ENCODE peak calls at places on chromosome 5, in nine cellular contexts. One of them, this sample, is unnamed.

GRCh38 chr5:79120221-79120620 is 8.6 kb downstream of the BHMT start:
- DNase-seq in GM12865: no peak
- DNase-seq in tibial nerve: no peak
- DNase-seq in HepG2: no peak
- DNase-seq in brain microvascular endothelial cell: no peak
- DNase-seq in cardiac fibroblast: no peak
- DNase-seq in IMR-90: no peak
- DNase-seq in fibroblast of the aortic adventitia: no peak
- DNase-seq in AG04450: no peak
- DNase-seq in this sample: no peak

GRCh38 chr5:128237504-128237903 is 153.9 kb downstream of the SLC12A2 start:
- DNase-seq in tibial nerve: no peak
- DNase-seq in GM12865: no peak
- DNase-seq in fibroblast of the aortic adventitia: peak
- DNase-seq in cardiac fibroblast: peak
- DNase-seq in HepG2: no peak
- DNase-seq in IMR-90: peak
- DNase-seq in AG04450: no peak
- DNase-seq in brain microvascular endothelial cell: no peak
- DNase-seq in this sample: peak

GRCh38 chr5:163838738-163839137 is 333.3 kb downstream of the MAT2B start:
- DNase-seq in cardiac fibroblast: peak
- DNase-seq in fibroblast of the aortic adventitia: peak
- DNase-seq in GM12865: no peak
- DNase-seq in IMR-90: peak
- DNase-seq in tibial nerve: no peak
- DNase-seq in HepG2: no peak
- DNase-seq in AG04450: no peak
- DNase-seq in brain microvascular endothelial cell: no peak
- DNase-seq in this sample: no peak

GRCh38 chr5:159971038-159971437 is 37.9 kb upstream of the TTC1 start:
- DNase-seq in tibial nerve: no peak
- DNase-seq in GM12865: no peak
- DNase-seq in AG04450: no peak
- DNase-seq in cardiac fibroblast: peak
- DNase-seq in brain microvascular endothelial cell: peak
- DNase-seq in HepG2: no peak
- DNase-seq in IMR-90: peak
- DNase-seq in fibroblast of the aortic adventitia: peak
- DNase-seq in this sample: peak

GRCh38 chr5:51518607-51519006 is 135.4 kb downstream of the ISL1 start:
- DNase-seq in AG04450: no peak
- DNase-seq in IMR-90: no peak
- DNase-seq in tibial nerve: no peak
- DNase-seq in GM12865: no peak
- DNase-seq in brain microvascular endothelial cell: no peak
- DNase-seq in cardiac fibroblast: no peak
- DNase-seq in HepG2: no peak
- DNase-seq in fibroblast of the aortic adventitia: no peak
- DNase-seq in this sample: no peak

GRCh38 chr5:16502866-16503265 is 37.3 kb upstream of the ZNF622 start:
- DNase-seq in tibial nerve: no peak
- DNase-seq in IMR-90: peak
- DNase-seq in AG04450: no peak
- DNase-seq in fibroblast of the aortic adventitia: no peak
- DNase-seq in HepG2: no peak
- DNase-seq in brain microvascular endothelial cell: no peak
- DNase-seq in GM12865: no peak
- DNase-seq in cardiac fibroblast: peak
- DNase-seq in this sample: peak

GRCh38 chr5:1875481-1875842 is 7.3 kb downstream of the IRX4 start:
- DNase-seq in brain microvascular endothelial cell: no peak
- DNase-seq in tibial nerve: no peak
- DNase-seq in HepG2: no peak
- DNase-seq in GM12865: no peak
- DNase-seq in fibroblast of the aortic adventitia: no peak
- DNase-seq in cardiac fibroblast: no peak
- DNase-seq in AG04450: no peak
- DNase-seq in IMR-90: no peak
- DNase-seq in this sample: no peak

GRCh38 chr5:173484569-173484968 is 131.9 kb downstream of the BOD1 start:
- DNase-seq in IMR-90: no peak
- DNase-seq in AG04450: no peak
- DNase-seq in tibial nerve: no peak
- DNase-seq in fibroblast of the aortic adventitia: no peak
- DNase-seq in brain microvascular endothelial cell: no peak
- DNase-seq in HepG2: no peak
- DNase-seq in GM12865: no peak
- DNase-seq in cardiac fibroblast: no peak
- DNase-seq in this sample: no peak

GRCh38 chr5:7747728-7748127 is 103.2 kb downstream of the CFAP90 start:
- DNase-seq in GM12865: no peak
- DNase-seq in cardiac fibroblast: no peak
- DNase-seq in tibial nerve: no peak
- DNase-seq in IMR-90: no peak
- DNase-seq in HepG2: no peak
- DNase-seq in brain microvascular endothelial cell: no peak
- DNase-seq in AG04450: no peak
- DNase-seq in fibroblast of the aortic adventitia: no peak
- DNase-seq in this sample: no peak

GRCh38 chr5:133662578-133662977 is 50.2 kb upstream of the FSTL4 start:
- DNase-seq in HepG2: no peak
- DNase-seq in tibial nerve: no peak
- DNase-seq in fibroblast of the aortic adventitia: no peak
- DNase-seq in AG04450: no peak
- DNase-seq in GM12865: no peak
- DNase-seq in IMR-90: no peak
- DNase-seq in cardiac fibroblast: no peak
- DNase-seq in brain microvascular endothelial cell: no peak
- DNase-seq in this sample: no peak

GRCh38 chr5:53161876-53162275 is 52.3 kb upstream of the MOCS2 start:
- DNase-seq in IMR-90: peak
- DNase-seq in AG04450: no peak
- DNase-seq in HepG2: no peak
- DNase-seq in cardiac fibroblast: peak
- DNase-seq in brain microvascular endothelial cell: peak
- DNase-seq in GM12865: no peak
- DNase-seq in tibial nerve: no peak
- DNase-seq in fibroblast of the aortic adventitia: peak
- DNase-seq in this sample: peak

GRCh38 chr5:20050262-20050661 is 62.3 kb upstream of the CDH18 start:
- DNase-seq in fibroblast of the aortic adventitia: no peak
- DNase-seq in GM12865: no peak
- DNase-seq in IMR-90: no peak
- DNase-seq in tibial nerve: no peak
- DNase-seq in AG04450: no peak
- DNase-seq in cardiac fibroblast: no peak
- DNase-seq in HepG2: no peak
- DNase-seq in brain microvascular endothelial cell: no peak
- DNase-seq in this sample: no peak

GRCh38 chr5:174733091-174733690 is 8.8 kb downstream of the MSX2 start:
- DNase-seq in fibroblast of the aortic adventitia: no peak
- DNase-seq in tibial nerve: no peak
- DNase-seq in cardiac fibroblast: no peak
- DNase-seq in GM12865: no peak
- DNase-seq in brain microvascular endothelial cell: no peak
- DNase-seq in HepG2: no peak
- DNase-seq in IMR-90: no peak
- DNase-seq in AG04450: no peak
- DNase-seq in this sample: no peak

GRCh38 chr5:94893404-94894145 is 275.1 kb downstream of the SLF1 start:
- DNase-seq in fibroblast of the aortic adventitia: peak
- DNase-seq in tibial nerve: no peak
- DNase-seq in GM12865: peak
- DNase-seq in IMR-90: peak
- DNase-seq in HepG2: no peak
- DNase-seq in cardiac fibroblast: peak
- DNase-seq in brain microvascular endothelial cell: no peak
- DNase-seq in AG04450: no peak
- DNase-seq in this sample: peak

GRCh38 chr5:168424506-168425298 is 61.6 kb upstream of the RARS1 start:
- DNase-seq in fibroblast of the aortic adventitia: peak
- DNase-seq in cardiac fibroblast: peak
- DNase-seq in GM12865: no peak
- DNase-seq in IMR-90: peak
- DNase-seq in tibial nerve: no peak
- DNase-seq in brain microvascular endothelial cell: peak
- DNase-seq in AG04450: no peak
- DNase-seq in HepG2: no peak
- DNase-seq in this sample: peak
- TF ChIP-seq CTCF in fibroblast of the aortic adventitia: no peak
- TF ChIP-seq CTCF in cardiac fibroblast: no peak
- TF ChIP-seq CTCF in GM12865: no peak
- TF ChIP-seq CTCF in IMR-90: no peak
- TF ChIP-seq CTCF in tibial nerve: no peak
- TF ChIP-seq CTCF in brain microvascular endothelial cell: no peak
- TF ChIP-seq CTCF in AG04450: no peak
- TF ChIP-seq CTCF in HepG2: no peak
- TF ChIP-seq CTCF in this sample: no peak

GRCh38 chr5:139462582-139463276 is at the start of gene ECSCR:
- DNase-seq in fibroblast of the aortic adventitia: no peak
- DNase-seq in brain microvascular endothelial cell: peak
- DNase-seq in HepG2: peak
- DNase-seq in AG04450: no peak
- DNase-seq in cardiac fibroblast: peak
- DNase-seq in IMR-90: no peak
- DNase-seq in GM12865: no peak
- DNase-seq in tibial nerve: no peak
- DNase-seq in this sample: peak
- H3K4me3 ChIP-seq in fibroblast of the aortic adventitia: no peak
- H3K4me3 ChIP-seq in brain microvascular endothelial cell: no peak
- H3K4me3 ChIP-seq in HepG2: no peak
- H3K4me3 ChIP-seq in AG04450: no peak
- H3K4me3 ChIP-seq in cardiac fibroblast: peak
- H3K4me3 ChIP-seq in IMR-90: no peak
- H3K4me3 ChIP-seq in GM12865: no peak
- H3K4me3 ChIP-seq in tibial nerve: no peak
- H3K4me3 ChIP-seq in this sample: no peak

GRCh38 chr5:140800816-140801493 is at the start of gene PCDHA3:
- DNase-seq in GM12865: no peak
- DNase-seq in cardiac fibroblast: peak
- DNase-seq in tibial nerve: no peak
- DNase-seq in HepG2: peak
- DNase-seq in fibroblast of the aortic adventitia: peak
- DNase-seq in IMR-90: peak
- DNase-seq in AG04450: no peak
- DNase-seq in brain microvascular endothelial cell: no peak
- DNase-seq in this sample: peak
- TF ChIP-seq CTCF in GM12865: no peak
- TF ChIP-seq CTCF in cardiac fibroblast: peak
- TF ChIP-seq CTCF in tibial nerve: no peak
- TF ChIP-seq CTCF in HepG2: peak
- TF ChIP-seq CTCF in fibroblast of the aortic adventitia: peak
- TF ChIP-seq CTCF in IMR-90: peak
- TF ChIP-seq CTCF in AG04450: no peak
- TF ChIP-seq CTCF in brain microvascular endothelial cell: peak
- TF ChIP-seq CTCF in this sample: no peak

GRCh38 chr5:40776658-40776977 is 20.9 kb upstream of the TTC33 start:
- DNase-seq in tibial nerve: no peak
- DNase-seq in brain microvascular endothelial cell: no peak
- DNase-seq in GM12865: no peak
- DNase-seq in AG04450: no peak
- DNase-seq in cardiac fibroblast: no peak
- DNase-seq in IMR-90: no peak
- DNase-seq in HepG2: no peak
- DNase-seq in fibroblast of the aortic adventitia: no peak
- DNase-seq in this sample: peak
- H3K4me3 ChIP-seq in tibial nerve: no peak
- H3K4me3 ChIP-seq in brain microvascular endothelial cell: no peak
- H3K4me3 ChIP-seq in GM12865: no peak
- H3K4me3 ChIP-seq in AG04450: no peak
- H3K4me3 ChIP-seq in cardiac fibroblast: no peak
- H3K4me3 ChIP-seq in IMR-90: no peak
- H3K4me3 ChIP-seq in HepG2: no peak
- H3K4me3 ChIP-seq in fibroblast of the aortic adventitia: no peak
- H3K4me3 ChIP-seq in this sample: no peak

DNA sequence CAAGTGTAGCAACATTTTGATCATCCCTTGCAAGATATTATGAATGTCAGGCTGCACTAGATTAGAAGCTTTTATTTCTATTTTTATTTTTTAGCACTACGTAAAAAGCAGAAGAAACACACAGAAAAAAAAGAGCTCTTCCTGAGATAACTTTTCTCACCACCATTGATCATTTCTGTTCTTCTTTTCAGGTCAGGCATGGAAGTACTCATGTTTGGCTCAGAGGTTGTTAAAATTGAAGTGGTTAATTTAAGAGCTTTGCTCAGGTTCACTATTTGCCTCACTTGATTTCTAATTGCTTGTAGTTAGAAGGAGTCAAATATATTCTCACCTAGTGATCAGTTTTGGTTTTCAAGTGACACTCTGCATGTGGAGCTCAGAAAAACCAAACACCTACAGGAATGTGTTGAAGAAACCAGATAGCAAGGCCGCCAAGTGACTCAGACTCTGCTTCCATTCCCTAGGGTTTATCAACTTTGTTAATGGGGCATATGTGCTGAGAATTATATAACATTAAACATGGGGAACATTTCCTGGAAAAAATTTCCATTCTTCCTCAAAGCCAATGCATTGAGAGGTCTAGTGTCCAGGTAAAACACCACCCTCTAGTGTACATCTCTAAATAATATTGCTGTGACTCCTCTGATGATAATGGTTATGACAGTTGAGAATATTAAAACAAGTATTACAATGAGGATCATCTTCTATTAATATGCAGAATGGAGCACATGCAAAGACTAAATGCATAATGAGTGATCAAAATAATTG is 679.7 kb downstream of the CETN3 start:
- DNase-seq in cardiac fibroblast: peak
- DNase-seq in tibial nerve: no peak
- DNase-seq in GM12865: peak
- DNase-seq in IMR-90: no peak
- DNase-seq in HepG2: no peak
- DNase-seq in brain microvascular endothelial cell: no peak
- DNase-seq in fibroblast of the aortic adventitia: peak
- DNase-seq in AG04450: no peak
- DNase-seq in this sample: peak
- TF ChIP-seq CTCF in cardiac fibroblast: no peak
- TF ChIP-seq CTCF in tibial nerve: no peak
- TF ChIP-seq CTCF in GM12865: no peak
- TF ChIP-seq CTCF in IMR-90: no peak
- TF ChIP-seq CTCF in HepG2: no peak
- TF ChIP-seq CTCF in brain microvascular endothelial cell: peak
- TF ChIP-seq CTCF in fibroblast of the aortic adventitia: peak
- TF ChIP-seq CTCF in AG04450: peak
- TF ChIP-seq CTCF in this sample: peak

DNA sequence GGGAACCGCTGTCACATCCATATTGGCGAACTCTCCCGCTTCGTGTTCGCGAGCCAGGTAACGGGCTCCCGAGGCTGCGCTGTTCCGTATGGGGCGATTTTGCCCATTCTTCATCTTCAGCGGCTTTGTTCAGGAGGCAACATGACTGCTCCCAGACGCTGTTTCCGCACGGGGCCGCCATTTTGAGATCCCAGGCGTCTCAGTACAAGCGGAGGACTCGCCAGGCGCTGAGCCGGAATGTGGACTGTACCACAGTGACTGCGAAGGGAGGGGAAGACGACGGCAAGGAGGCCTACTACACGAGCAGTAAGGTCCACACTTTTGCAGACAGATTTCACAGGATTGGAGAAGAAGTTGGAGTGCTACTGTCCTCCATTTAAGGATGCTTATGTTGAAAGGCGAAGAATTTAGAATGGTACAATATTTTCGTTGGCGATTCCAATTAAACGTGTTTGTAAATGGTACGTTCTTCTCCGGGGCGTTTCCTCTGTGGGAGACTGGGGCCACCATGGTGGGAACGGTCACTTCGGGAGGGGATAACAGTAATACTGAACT is 41.6 kb upstream of the ZNF300 start:
- DNase-seq in HepG2: no peak
- DNase-seq in GM12865: no peak
- DNase-seq in brain microvascular endothelial cell: peak
- DNase-seq in IMR-90: peak
- DNase-seq in tibial nerve: peak
- DNase-seq in cardiac fibroblast: peak
- DNase-seq in AG04450: peak
- DNase-seq in fibroblast of the aortic adventitia: peak
- DNase-seq in this sample: peak
- H3K4me3 ChIP-seq in HepG2: no peak
- H3K4me3 ChIP-seq in GM12865: no peak
- H3K4me3 ChIP-seq in brain microvascular endothelial cell: peak
- H3K4me3 ChIP-seq in IMR-90: peak
- H3K4me3 ChIP-seq in tibial nerve: peak
- H3K4me3 ChIP-seq in cardiac fibroblast: peak
- H3K4me3 ChIP-seq in AG04450: peak
- H3K4me3 ChIP-seq in fibroblast of the aortic adventitia: peak
- H3K4me3 ChIP-seq in this sample: peak

This sample was measured in choroid plexus epithelial cell.